ENCODE peak calls at places on chromosomes 11 and 22, in ten cellular contexts. X is Calu3; O is AG04449; Z is stimulated activated CD4-positive, alpha-beta T cell treated with anti-CD3 and anti-CD28 coated beads, Interleukin-12 subunit alpha, Interleukin-12 subunit beta, amount 100 ng/mL, for 48 hours; B is NCI-H1105 treated with DMSO at 0.1 percent for 48 hours; G is AG10803; Q is neural crest cell; H is GF-D8; C is RKO; K is NCI-H748 treated with DMSO at 0.1 percent for 48 hours. R is an unnamed sample.

GRCh38 chr22:46561435-46561905 is 24.1 kb upstream of the CELSR1 start:
- DNase-seq in X (no peak), O (no peak), Z (peak), B (no peak), G (no peak), Q (no peak), H (no peak), C (no peak), K (no peak), R (no peak)

GRCh38 chr11:35326266-35326879 is 93.0 kb downstream of the SLC1A2 start:
- DNase-seq in X (no peak), O (no peak), Z (no peak), B (no peak), G (no peak), Q (no peak), H (no peak), C (no peak), K (no peak), R (no peak)

GRCh38 chr11:45089251-45089650 is 57.2 kb upstream of the PRDM11 start:
- DNase-seq in X (no peak), O (peak), Z (no peak), B (no peak), G (peak), Q (no peak), H (no peak), C (peak), K (no peak), R (no peak)

GRCh38 chr11:60477035-60477445 is 15.5 kb upstream of the MS4A12 start:
- DNase-seq in X (no peak), O (no peak), Z (no peak), B (no peak), G (no peak), Q (no peak), H (no peak), C (no peak), K (no peak), R (no peak)

GRCh38 chr11:47355283-47356128 is 3.0 kb upstream of the MYBPC3 start:
- DNase-seq in X (peak), O (peak), Z (peak), B (peak), G (peak), Q (peak), H (no peak), C (peak), K (peak), R (peak)

GRCh38 chr11:115871161-115871750 is 367.0 kb upstream of the CADM1 start:
- DNase-seq in X (no peak), O (no peak), Z (no peak), B (no peak), G (no peak), Q (no peak), H (no peak), C (no peak), K (no peak), R (no peak)

GRCh38 chr11:10414659-10415058 is 40.4 kb upstream of the AMPD3 start:
- DNase-seq in X (no peak), O (no peak), Z (no peak), B (no peak), G (peak), Q (no peak), H (peak), C (no peak), K (no peak), R (no peak)

GRCh38 chr11:32231909-32232493 is 141.1 kb downstream of the RCN1 start:
- DNase-seq in X (peak), O (no peak), Z (no peak), B (peak), G (peak), Q (peak), H (no peak), C (peak), K (peak), R (no peak)

GRCh38 chr11:130588471-130588870 is 140.0 kb downstream of the ADAMTS15 start:
- DNase-seq in X (no peak), O (no peak), Z (no peak), B (no peak), G (no peak), Q (no peak), H (no peak), C (no peak), K (no peak), R (no peak)

GRCh38 chr11:66361502-66361941 is 10.0 kb downstream of the SLC29A2 start:
- DNase-seq in X (no peak), O (no peak), Z (no peak), B (no peak), G (no peak), Q (no peak), H (no peak), C (no peak), K (no peak), R (no peak)

GRCh38 chr22:35376728-35377472 is 4.0 kb upstream of the HMOX1 start:
- DNase-seq in X (peak), O (peak), Z (no peak), B (peak), G (peak), Q (peak), H (peak), C (peak), K (peak), R (no peak)

GRCh38 chr11:117872420-117872961 is 4.0 kb downstream of the FXYD6 start:
- DNase-seq in X (no peak), O (no peak), Z (no peak), B (no peak), G (no peak), Q (no peak), H (no peak), C (no peak), K (no peak), R (no peak)

GRCh38 chr22:27437570-27437969 is 364.0 kb downstream of the MN1 start:
- DNase-seq in X (no peak), O (no peak), Z (no peak), B (no peak), G (no peak), Q (no peak), H (no peak), C (no peak), K (no peak), R (no peak)

GRCh38 chr22:50148166-50148500 is 22.4 kb upstream of the PANX2 start:
- DNase-seq in X (no peak), O (no peak), Z (no peak), B (no peak), G (no peak), Q (no peak), H (no peak), C (no peak), K (no peak), R (no peak)

GRCh38 chr11:128720522-128720985 is 26.7 kb downstream of the FLI1 start:
- DNase-seq in X (no peak), O (no peak), Z (no peak), B (no peak), G (no peak), Q (peak), H (peak), C (no peak), K (no peak), R (no peak)

GRCh38 chr22:42039271-42039670 is 31.3 kb downstream of the NAGA start:
- DNase-seq in X (no peak), O (no peak), Z (no peak), B (no peak), G (peak), Q (no peak), H (no peak), C (no peak), K (no peak), R (no peak)

GRCh38 chr22:45064313-45065268 is 54.8 kb upstream of the PHF21B start:
- DNase-seq in X (peak), O (peak), Z (peak), B (no peak), G (peak), Q (no peak), H (no peak), C (peak), K (no peak), R (no peak)

GRCh38 chr11:133082453-133082781 is 449.9 kb downstream of the OPCML start:
- DNase-seq in X (no peak), O (no peak), Z (no peak), B (no peak), G (no peak), Q (no peak), H (no peak), C (no peak), K (no peak), R (no peak)

GRCh38 chr11:126518996-126519351 is 163.5 kb downstream of the ST3GAL4 start:
- DNase-seq in X (no peak), O (no peak), Z (no peak), B (no peak), G (no peak), Q (no peak), H (no peak), C (no peak), K (no peak), R (no peak)

GRCh38 chr22:50548913-50549790 is 3.5 kb downstream of the KLHDC7B start:
- DNase-seq in X (no peak), O (no peak), Z (no peak), B (no peak), G (no peak), Q (no peak), H (no peak), C (no peak), K (no peak), R (no peak)

R was measured in NCI-H187 treated with DMSO at 0.1 percent for 48 hours.